ENCODE peak calls at places on chromosomes 3 and 15, in seven cellular contexts. B, A, I, S, W, X and D are unnamed samples.

GRCh38 chr15:40767838-40768491 is 1.8 kb upstream of the C15orf62 start:
- DNase-seq in B (no peak), A (no peak), I (no peak), S (no peak), W (no peak), X (no peak), D (no peak)

GRCh38 chr3:110733045-110733444 is 338.6 kb upstream of the NECTIN3 start:
- DNase-seq in B (no peak), A (no peak), I (no peak), S (no peak), W (no peak), X (no peak), D (no peak)

GRCh38 chr15:73934281-73934680 is 8.0 kb downstream of the LOXL1 start:
- DNase-seq in B (no peak), A (no peak), I (no peak), S (no peak), W (no peak), X (no peak), D (no peak)

GRCh38 chr3:168165390-168166269 is 69.9 kb upstream of the GOLIM4 start:
- DNase-seq in B (peak), A (peak), I (no peak), S (peak), W (peak), X (peak), D (peak)

GRCh38 chr3:52415769-52416168 is 29.1 kb downstream of the SEMA3G start:
- DNase-seq in B (no peak), A (no peak), I (no peak), S (no peak), W (no peak), X (no peak), D (no peak)

GRCh38 chr15:57951328-57951932 is 114.1 kb downstream of the ALDH1A2 start:
- DNase-seq in B (no peak), A (no peak), I (no peak), S (no peak), W (no peak), X (no peak), D (no peak)

GRCh38 chr15:76206325-76206976 is 104.8 kb downstream of the ETFA start:
- DNase-seq in B (no peak), A (no peak), I (peak), S (peak), W (peak), X (peak), D (no peak)

GRCh38 chr15:38668433-38669159 is 104.0 kb upstream of the RASGRP1 start:
- DNase-seq in B (no peak), A (no peak), I (no peak), S (no peak), W (no peak), X (no peak), D (no peak)

GRCh38 chr3:161545823-161546222 is 49.2 kb downstream of the OTOL1 start:
- DNase-seq in B (no peak), A (no peak), I (no peak), S (no peak), W (no peak), X (no peak), D (no peak)

GRCh38 chr3:60504827-60505457 is 746.3 kb downstream of the FHIT start:
- DNase-seq in B (no peak), A (no peak), I (no peak), S (no peak), W (no peak), X (no peak), D (no peak)

GRCh38 chr3:20458994-20459736 is 273.2 kb upstream of the SGO1 start:
- DNase-seq in B (no peak), A (no peak), I (no peak), S (no peak), W (no peak), X (no peak), D (no peak)

GRCh38 chr3:94928921-94929320 is 866.1 kb downstream of the NSUN3 start:
- DNase-seq in B (peak), A (no peak), I (no peak), S (no peak), W (no peak), X (no peak), D (no peak)

GRCh38 chr3:60555704-60556340 is 695.4 kb downstream of the FHIT start:
- DNase-seq in B (no peak), A (peak), I (no peak), S (no peak), W (no peak), X (no peak), D (peak)

GRCh38 chr15:38299216-38299615 is 46.6 kb downstream of the SPRED1 start:
- DNase-seq in B (no peak), A (peak), I (no peak), S (no peak), W (no peak), X (no peak), D (no peak)

GRCh38 chr3:57706462-57706861 is 13.6 kb upstream of the DENND6A start:
- DNase-seq in B (no peak), A (peak), I (no peak), S (no peak), W (no peak), X (no peak), D (no peak)

GRCh38 chr3:4850928-4851265 is 128.3 kb upstream of the BHLHE40 start:
- DNase-seq in B (no peak), A (no peak), I (no peak), S (no peak), W (no peak), X (no peak), D (peak)

GRCh38 chr15:79003301-79003700 is 58.5 kb upstream of the CTSH start:
- DNase-seq in B (no peak), A (no peak), I (no peak), S (no peak), W (no peak), X (no peak), D (no peak)

GRCh38 chr3:42751609-42752008 is 21.4 kb downstream of the CCDC13 start:
- DNase-seq in B (no peak), A (no peak), I (no peak), S (no peak), W (peak), X (peak), D (no peak)

GRCh38 chr3:196684548-196685407 is 27.3 kb downstream of the CEP19 start:
- DNase-seq in B (peak), A (peak), I (peak), S (peak), W (peak), X (peak), D (peak)

GRCh38 chr3:167783781-167784180 is 48.3 kb downstream of the SERPINI1 start:
- DNase-seq in B (no peak), A (no peak), I (no peak), S (no peak), W (no peak), X (no peak), D (no peak)

GRCh38 chr3:140244893-140245292 is 309.9 kb downstream of the CLSTN2 start:
- DNase-seq in B (no peak), A (no peak), I (no peak), S (no peak), W (no peak), X (no peak), D (no peak)

GRCh38 chr3:169162107-169162506 is 501.4 kb downstream of the MECOM start:
- DNase-seq in B (no peak), A (no peak), I (no peak), S (no peak), W (no peak), X (no peak), D (no peak)

GRCh38 chr3:40309925-40310635 is 573 bp downstream of the EIF1B start:
- DNase-seq in B (peak), A (no peak), I (peak), S (peak), W (peak), X (peak), D (no peak)

GRCh38 chr3:107130089-107130700 is 247.0 kb upstream of the CCDC54 start:
- DNase-seq in B (no peak), A (no peak), I (no peak), S (no peak), W (no peak), X (no peak), D (no peak)

GRCh38 chr3:159804726-159805410 is 183.8 kb upstream of the IL12A start:
- DNase-seq in B (peak), A (peak), I (no peak), S (peak), W (peak), X (peak), D (peak)

GRCh38 chr15:45091581-45091980 is 22.4 kb downstream of the DUOX2 start:
- DNase-seq in B (no peak), A (no peak), I (no peak), S (no peak), W (no peak), X (no peak), D (no peak)

GRCh38 chr3:71551286-71551919 is 32.1 kb downstream of the FOXP1 start:
- DNase-seq in B (no peak), A (no peak), I (no peak), S (no peak), W (no peak), X (no peak), D (no peak)

GRCh38 chr3:60013241-60013640 is 963.4 kb upstream of the CFAP20DC start:
- DNase-seq in B (no peak), A (no peak), I (no peak), S (no peak), W (no peak), X (no peak), D (no peak)

GRCh38 chr3:97705739-97706138 is 58.8 kb upstream of the ARL6 start:
- DNase-seq in B (no peak), A (no peak), I (no peak), S (no peak), W (no peak), X (no peak), D (no peak)

GRCh38 chr15:78085928-78086327 is 6.4 kb upstream of the SH2D7 start:
- DNase-seq in B (no peak), A (peak), I (no peak), S (no peak), W (no peak), X (no peak), D (no peak)

GRCh38 chr3:154217663-154218062 is 96.5 kb downstream of the ARHGEF26 start:
- DNase-seq in B (no peak), A (no peak), I (no peak), S (no peak), W (no peak), X (no peak), D (no peak)

GRCh38 chr3:192772495-192772894 is 45.2 kb upstream of the FGF12 start:
- DNase-seq in B (peak), A (no peak), I (no peak), S (no peak), W (peak), X (no peak), D (no peak)

GRCh38 chr3:130014526-130014925 is 40.0 kb downstream of the TRH start:
- DNase-seq in B (no peak), A (peak), I (no peak), S (no peak), W (no peak), X (no peak), D (no peak)

GRCh38 chr3:10299175-10299574 is 6.4 kb upstream of the GHRL start:
- DNase-seq in B (no peak), A (no peak), I (no peak), S (no peak), W (no peak), X (no peak), D (no peak)

GRCh38 chr15:92930776-92931175 is 30.7 kb downstream of the CHD2 start:
- DNase-seq in B (no peak), A (peak), I (no peak), S (no peak), W (no peak), X (no peak), D (no peak)

GRCh38 chr3:95725770-95726169 is 1088.6 kb upstream of the EPHA6 start:
- DNase-seq in B (no peak), A (no peak), I (no peak), S (no peak), W (no peak), X (no peak), D (no peak)

GRCh38 chr3:65080432-65080831 is 392.6 kb upstream of the ADAMTS9 start:
- DNase-seq in B (no peak), A (no peak), I (no peak), S (peak), W (no peak), X (no peak), D (no peak)

GRCh38 chr15:37105795-37106333 is 5.5 kb upstream of the MEIS2 start:
- DNase-seq in B (no peak), A (no peak), I (no peak), S (no peak), W (no peak), X (no peak), D (no peak)

DNA sequence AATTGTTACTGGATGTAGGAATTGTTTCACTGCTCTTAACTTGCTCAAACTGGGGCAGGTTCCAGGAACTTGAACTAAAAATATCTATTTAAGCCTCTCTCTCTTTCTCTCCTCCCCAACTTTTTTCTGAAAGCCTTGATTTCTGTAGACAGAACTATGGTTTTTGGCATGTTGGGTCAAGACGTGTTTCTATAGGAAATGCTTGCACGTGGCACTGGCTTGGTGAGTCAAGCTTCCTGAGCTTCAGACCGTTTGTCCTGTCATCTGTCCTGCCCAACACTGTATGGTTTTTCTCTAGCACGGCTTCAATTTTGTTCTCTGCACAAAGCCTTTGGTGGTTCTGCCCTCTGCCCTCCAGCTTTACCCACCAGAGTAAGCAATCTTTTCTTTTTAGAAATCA is 13.5 kb downstream of the EAF1 start:
- DNase-seq in B (no peak), A (no peak), I (no peak), S (no peak), W (no peak), X (no peak), D (no peak)
- H3K4me3 ChIP-seq in B (no peak), A (no peak), I (no peak), S (no peak), W (no peak), X (no peak), D (no peak)

GRCh38 chr15:68432665-68433064 is 702 bp upstream of the ITGA11 start:
- DNase-seq in B (no peak), A (no peak), I (no peak), S (no peak), W (no peak), X (no peak), D (no peak)

GRCh38 chr15:68431792-68432401 is at the start of gene ITGA11:
- DNase-seq in B (no peak), A (no peak), I (peak), S (peak), W (no peak), X (peak), D (no peak)

GRCh38 chr15:68429691-68430470 is 2.1 kb downstream of the ITGA11 start:
- DNase-seq in B (no peak), A (no peak), I (no peak), S (no peak), W (no peak), X (no peak), D (no peak)

GRCh38 chr15:68430471-68431036 is 1.4 kb downstream of the ITGA11 start:
- DNase-seq in B (no peak), A (no peak), I (no peak), S (no peak), W (no peak), X (no peak), D (no peak)

DNA sequence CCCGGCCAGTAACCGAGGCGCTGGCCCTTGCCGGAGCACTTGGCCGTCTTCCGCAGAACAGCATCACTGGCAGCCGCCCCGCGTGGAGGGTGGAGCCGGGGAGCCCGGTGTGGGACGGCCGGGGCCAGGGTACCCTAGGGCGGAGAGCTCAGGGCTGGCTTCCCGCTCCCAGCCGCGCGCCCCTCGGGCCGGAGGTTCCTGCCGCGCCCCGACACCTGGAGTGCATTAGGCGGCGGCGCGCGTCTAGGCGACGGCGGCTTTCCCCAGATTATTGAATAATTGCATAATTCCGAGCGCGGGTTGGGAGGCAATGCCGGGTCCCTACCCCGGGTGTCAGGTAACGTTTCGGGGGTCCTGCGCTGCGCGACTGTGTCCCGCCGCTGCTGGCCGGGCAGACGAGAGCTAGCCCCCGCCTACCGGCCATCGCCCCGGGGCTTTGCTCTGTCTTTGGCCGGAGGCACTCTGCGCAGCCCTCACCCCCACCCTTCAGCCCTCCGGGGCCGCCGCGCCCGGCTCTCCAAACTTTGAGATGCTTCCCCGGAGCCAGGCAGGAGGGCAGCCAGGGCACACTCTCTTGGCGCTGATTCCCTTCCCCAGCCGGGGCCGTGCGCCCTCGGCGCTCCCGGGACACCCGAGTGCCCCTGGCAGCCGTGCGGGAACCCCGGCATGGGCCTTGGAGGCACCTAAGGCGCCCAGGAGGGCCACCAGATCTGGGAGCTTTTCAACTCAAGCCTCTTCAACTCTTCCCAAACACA is 749 bp downstream of the ITGA11 start:
- DNase-seq in B (no peak), A (no peak), I (no peak), S (no peak), W (no peak), X (peak), D (no peak)
- TF ChIP-seq CTCF in B (no peak), A (no peak), I (no peak), S (no peak), W (no peak), X (no peak), D (no peak)

DNA sequence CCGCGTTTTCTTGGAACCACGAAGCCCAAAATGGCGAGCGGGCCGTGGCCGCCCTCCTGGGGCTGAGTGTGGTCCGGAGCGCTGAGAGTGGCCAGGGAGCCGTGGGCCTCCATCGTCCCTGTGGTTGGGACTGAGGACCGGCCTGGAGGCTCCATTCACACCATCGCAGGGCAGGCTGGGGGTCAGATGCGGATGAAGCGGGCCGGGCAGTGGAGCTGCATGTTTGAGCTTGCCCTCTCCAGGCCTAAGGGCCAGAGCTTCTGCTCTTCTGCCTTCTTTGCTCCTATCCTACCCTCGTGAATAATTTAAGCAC is 44.8 kb upstream of the POLG start:
- DNase-seq in B (no peak), A (no peak), I (no peak), S (no peak), W (no peak), X (no peak), D (no peak)
- H3K4me3 ChIP-seq in B (no peak), A (no peak), I (peak), S (no peak), W (no peak), X (peak), D (no peak)

DNA sequence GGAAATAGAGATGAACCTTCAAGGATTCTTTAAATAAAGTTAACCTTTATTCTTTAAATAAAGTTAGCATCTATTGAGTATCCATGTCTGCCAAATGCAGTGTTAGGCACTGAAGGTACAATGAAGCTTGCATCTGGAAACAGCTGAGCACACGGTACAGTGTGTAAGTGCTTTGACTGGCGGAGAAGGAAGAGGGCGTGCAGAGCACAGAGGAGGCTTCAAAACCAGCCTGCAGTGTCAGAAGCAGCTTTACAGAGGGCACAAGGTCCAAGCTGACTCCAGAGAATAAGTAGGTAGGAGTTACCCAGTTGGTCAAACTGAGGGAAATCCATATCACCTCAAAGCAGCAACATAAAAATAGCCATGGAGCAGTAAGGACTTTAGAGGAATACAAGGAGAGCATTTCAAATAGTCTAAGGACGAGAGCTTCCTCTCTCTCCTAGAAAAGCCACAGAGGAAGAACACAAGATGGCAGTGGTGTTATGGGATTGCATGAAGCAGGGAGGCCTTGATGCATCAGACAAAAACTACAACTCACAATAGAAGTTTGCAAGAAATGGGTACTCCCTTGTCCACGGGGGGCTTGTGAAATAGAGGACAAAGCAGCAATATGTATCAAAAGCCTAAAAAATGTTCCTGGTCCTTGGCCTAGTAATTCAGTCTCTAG is 60.3 kb upstream of the PPP2R3A start:
- DNase-seq in B (no peak), A (no peak), I (no peak), S (no peak), W (no peak), X (no peak), D (no peak)
- TF ChIP-seq CTCF in B (no peak), A (peak), I (no peak), S (no peak), W (no peak), X (no peak), D (no peak)